ENCODE peak calls at places on chromosomes 3 and 15, in four cellular contexts. Y is NT2/D1, C is mesenchymal stem cell, W is colonic mucosa. O is an unnamed sample.

GRCh38 chr15:52480990-52481389 is 47.7 kb downstream of the MYO5A start:
- DNase-seq in Y (no peak), C (no peak), W (no peak), O (no peak)

GRCh38 chr15:90055182-90055581 is 47.1 kb downstream of the IDH2 start:
- DNase-seq in Y (no peak), C (no peak), W (no peak), O (no peak)

GRCh38 chr3:123395235-123395634 is 53.7 kb downstream of the ADCY5 start:
- DNase-seq in Y (no peak), C (no peak), W (no peak), O (no peak)

GRCh38 chr15:45670511-45670910 is 35.7 kb downstream of the SQOR start:
- DNase-seq in Y (no peak), C (peak; percentile 33), W (no peak), O (no peak)

GRCh38 chr3:134337511-134338200 is 36.6 kb downstream of the AMOTL2 start:
- DNase-seq in Y (no peak), C (no peak), W (no peak), O (no peak)

GRCh38 chr3:172666873-172667694 is 43.8 kb downstream of the NCEH1 start:
- DNase-seq in Y (peak; percentile 77), C (peak; percentile 87), W (peak; percentile 93), O (peak; percentile 93)

GRCh38 chr15:62472616-62473299 is 307.7 kb upstream of the C2CD4B start:
- DNase-seq in Y (no peak), C (peak; percentile 58), W (peak; percentile 54), O (no peak)

GRCh38 chr3:149352556-149352955 is 19.1 kb upstream of the TM4SF18 start:
- DNase-seq in Y (peak; percentile 77), C (peak; percentile 57), W (peak; percentile 62), O (peak; percentile 37)

GRCh38 chr15:78925956-78926743 is 18.7 kb downstream of the CTSH start:
- DNase-seq in Y (no peak), C (no peak), W (no peak), O (no peak)

GRCh38 chr15:94924971-94925593 is 693.7 kb downstream of the MCTP2 start:
- DNase-seq in Y (no peak), C (no peak), W (no peak), O (no peak)

GRCh38 chr3:79012946-79013362 is 754.8 kb downstream of the ROBO1 start:
- DNase-seq in Y (no peak), C (no peak), W (no peak), O (no peak)

GRCh38 chr3:23739536-23739935 is 66.2 kb upstream of the UBE2E1 start:
- DNase-seq in Y (no peak), C (peak; percentile 79), W (no peak), O (no peak)

GRCh38 chr3:170776887-170777551 is 93.0 kb downstream of the RPL22L1 start:
- DNase-seq in Y (no peak), C (no peak), W (no peak), O (no peak)

GRCh38 chr15:101642361-101642760 is 9.8 kb downstream of the TM2D3 start:
- DNase-seq in Y (no peak), C (peak; percentile 40), W (no peak), O (no peak)

GRCh38 chr3:195441051-195441450 is 1.8 kb downstream of the ACAP2 start:
- DNase-seq in Y (no peak), C (no peak), W (no peak), O (no peak)

GRCh38 chr3:58755153-58755552 is 88.6 kb upstream of the FAM3D start:
- DNase-seq in Y (no peak), C (no peak), W (no peak), O (no peak)

GRCh38 chr3:190385835-190386688 is 1.9 kb upstream of the CLDN16 start:
- DNase-seq in Y (no peak), C (peak; percentile 96), W (no peak), O (no peak)

GRCh38 chr3:17006143-17006839 is 121.5 kb downstream of the PLCL2 start:
- DNase-seq in Y (no peak), C (no peak), W (no peak), O (no peak)

GRCh38 chr15:52783929-52784798 is 6.0 kb downstream of the ONECUT1 start:
- DNase-seq in Y (no peak), C (no peak), W (no peak), O (no peak)

GRCh38 chr15:74136584-74137543 is 6.5 kb downstream of the ISLR2 start:
- DNase-seq in Y (no peak), C (no peak), W (no peak), O (no peak)

GRCh38 chr3:122940628-122941086 is 86.9 kb downstream of the SEMA5B start:
- DNase-seq in Y (no peak), C (no peak), W (no peak), O (no peak)

GRCh38 chr3:98846101-98846500 is 55.4 kb downstream of the DCBLD2 start:
- DNase-seq in Y (no peak), C (no peak), W (no peak), O (no peak)

GRCh38 chr3:158532099-158532734 is 38.8 kb upstream of the MLF1 start:
- DNase-seq in Y (peak; percentile 18), C (peak; percentile 69), W (no peak), O (no peak)

GRCh38 chr3:76122007-76122406 is 336.7 kb upstream of the ZNF717 start:
- DNase-seq in Y (no peak), C (peak; percentile 37), W (no peak), O (no peak)

GRCh38 chr3:113659121-113659531 is 37.3 kb downstream of the USF3 start:
- DNase-seq in Y (no peak), C (no peak), W (no peak), O (no peak)

GRCh38 chr3:46406786-46407611 is at the start of the genes CCR5AS and CCRL2:
- DNase-seq in Y (no peak), C (peak; percentile 48), W (peak; percentile 91), O (no peak)

GRCh38 chr3:184577546-184577945 is 16.0 kb downstream of the EPHB3 start:
- DNase-seq in Y (no peak), C (no peak), W (no peak), O (no peak)

GRCh38 chr3:12158387-12159226 is at the start of gene TIMP4:
- DNase-seq in Y (peak; percentile 74), C (peak; percentile 46), W (peak; percentile 75), O (no peak)

GRCh38 chr15:68796576-68796975 is 24.1 kb downstream of the ANP32A start:
- DNase-seq in Y (no peak), C (no peak), W (no peak), O (no peak)

GRCh38 chr15:68793776-68794175 is 26.9 kb downstream of the ANP32A start:
- DNase-seq in Y (no peak), C (no peak), W (no peak), O (no peak)

GRCh38 chr15:68795298-68795848 is 25.3 kb downstream of the ANP32A start:
- DNase-seq in Y (peak; percentile 91), C (peak; percentile 73), W (peak; percentile 93), O (peak; percentile 98)

GRCh38 chr15:68794307-68794706 is 26.4 kb downstream of the ANP32A start:
- DNase-seq in Y (no peak), C (no peak), W (no peak), O (no peak)

DNA sequence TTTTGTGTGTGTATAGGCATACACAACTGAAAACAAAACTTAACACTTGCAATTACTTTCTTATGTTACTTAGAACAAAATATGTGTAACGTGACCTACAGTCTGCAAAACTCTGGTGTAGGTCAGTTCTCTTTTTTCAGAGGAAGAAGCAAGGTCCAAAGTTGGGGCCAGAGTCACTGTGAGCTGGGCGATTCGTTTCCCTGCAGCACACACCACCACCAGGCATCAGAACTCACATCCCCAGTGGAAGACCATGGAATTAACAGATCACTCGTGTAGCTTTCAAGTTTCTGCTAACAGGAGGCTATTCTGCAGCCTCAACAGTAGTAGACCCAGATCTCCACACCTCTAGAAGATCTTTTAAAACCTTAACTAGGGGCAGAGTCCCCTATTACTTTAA is 25.8 kb downstream of the ANP32A start:
- DNase-seq in Y (no peak), C (peak; percentile 34), W (no peak), O (no peak)
- H3K4me3 ChIP-seq in Y (no peak overlapping the region), C (peak overlapping the region; percentile 61), W (no peak overlapping the region), O (no peak overlapping the region)

DNA sequence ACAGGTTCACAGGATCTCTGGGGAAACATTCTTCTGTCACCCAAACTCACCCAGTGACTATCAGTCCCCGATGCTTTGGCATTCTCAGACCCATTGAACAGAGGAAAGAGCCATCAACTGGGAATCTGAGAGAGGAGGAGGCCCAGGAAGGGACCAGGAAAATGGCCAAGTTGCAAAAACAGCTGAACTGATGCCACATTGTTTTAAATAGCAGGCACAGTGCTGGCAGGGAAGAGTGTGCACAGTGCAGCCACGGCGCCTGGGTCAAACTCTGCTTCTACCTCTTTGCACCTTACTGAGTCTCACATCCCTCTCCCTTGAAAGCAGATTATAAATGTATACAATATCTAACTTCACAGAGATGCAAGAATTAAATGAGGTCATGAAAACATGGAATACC is 66.4 kb downstream of the SRGAP3 start:
- DNase-seq in Y (no peak), C (no peak), W (no peak), O (no peak)
- H3K4me3 ChIP-seq in Y (no peak overlapping the region), C (no peak overlapping the region), W (no peak overlapping the region), O (no peak overlapping the region)

DNA sequence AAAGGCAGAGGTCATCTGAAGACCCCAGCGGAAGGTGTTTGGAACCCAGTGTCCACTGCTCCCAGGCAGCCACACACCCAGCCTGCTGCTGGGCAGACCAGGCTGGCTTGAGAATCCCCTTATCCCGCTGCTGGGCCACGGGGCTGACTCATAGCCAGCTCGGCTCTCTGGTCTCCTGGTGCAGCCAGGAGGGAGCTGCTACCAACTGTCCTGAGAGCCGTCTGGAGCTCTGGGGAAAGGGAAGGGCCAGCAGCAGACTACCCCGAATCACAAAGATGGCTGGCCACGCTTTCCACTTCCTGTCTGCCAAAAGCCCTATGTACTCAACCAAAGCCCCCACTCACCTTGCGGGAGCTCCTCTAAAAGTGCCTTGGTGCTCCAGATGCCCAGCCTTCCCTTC is 38.3 kb downstream of the WHAMM start:
- DNase-seq in Y (no peak), C (peak; percentile 14), W (no peak), O (no peak)
- H3K4me3 ChIP-seq in Y (no peak overlapping the region), C (no peak overlapping the region), W (no peak overlapping the region), O (no peak overlapping the region)

GRCh38 chr3:152308475-152308844 is 39.7 kb downstream of the MBNL1 start:
- DNase-seq in Y (no peak), C (no peak), W (no peak), O (no peak)
- H3K4me3 ChIP-seq in Y (no peak overlapping the region), C (no peak overlapping the region), W (no peak overlapping the region), O (no peak overlapping the region)

GRCh38 chr15:43493687-43494472 is 924 bp upstream of the TP53BP1 start:
- DNase-seq in Y (no peak), C (no peak), W (no peak), O (no peak)
- H3K4me3 ChIP-seq in Y (no peak overlapping the region), C (peak overlapping the region; percentile 92), W (peak overlapping the region; percentile 82), O (peak overlapping the region; percentile 84)

DNA sequence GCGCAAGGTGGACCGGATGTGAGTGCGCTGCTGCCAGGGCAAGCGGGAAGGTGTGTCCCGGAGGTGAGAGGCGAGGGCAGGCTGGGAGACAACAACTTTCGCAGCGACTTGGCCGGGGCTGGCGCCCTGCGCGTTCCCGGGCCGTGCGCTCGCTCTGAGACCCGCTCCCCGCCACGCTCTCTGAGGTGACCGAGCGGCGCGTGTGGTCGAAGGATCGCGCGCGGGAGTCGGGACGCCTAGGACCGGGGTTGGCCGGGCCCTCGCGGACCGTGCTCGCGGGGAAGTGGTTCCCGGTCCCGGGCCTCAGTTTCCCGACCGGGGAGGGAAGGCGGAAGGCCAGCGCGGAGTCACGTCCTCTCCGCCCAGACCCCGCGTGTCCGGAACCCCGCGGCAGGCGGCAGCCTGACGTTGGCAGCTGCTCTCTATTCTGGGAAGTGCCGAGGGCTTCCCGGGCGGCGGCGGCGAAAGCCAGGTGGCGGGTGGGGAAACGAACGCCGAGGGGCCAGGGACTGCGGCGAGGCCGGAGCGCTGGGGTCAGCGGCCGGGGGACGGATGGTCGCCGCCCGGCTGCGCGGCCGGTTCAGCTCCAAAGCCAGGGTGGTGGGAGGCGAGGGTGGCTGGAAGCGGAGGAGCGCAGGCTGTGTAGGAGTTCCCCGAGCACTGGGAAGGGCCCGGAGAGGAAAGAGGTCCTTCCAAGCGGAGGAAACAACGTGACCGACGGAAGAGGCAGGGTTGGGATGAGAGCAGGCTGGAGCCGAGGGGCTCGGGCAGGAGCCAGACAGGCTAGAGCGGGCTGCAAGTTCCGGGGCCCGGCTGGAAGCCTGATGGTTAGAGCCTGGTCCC is 1.0 kb upstream of the IGF2BP2 start:
- DNase-seq in Y (no peak), C (peak; percentile 63), W (peak; percentile 75), O (peak; percentile 23)
- H3K4me3 ChIP-seq in Y (peak overlapping the region; percentile 88), C (peak overlapping the region; percentile 90), W (peak overlapping the region; percentile 77), O (peak overlapping the region; percentile 40)